ENCODE peak calls at places on chromosomes 4 and X, in five cellular contexts. B is neural crest cell, H is GM10248, J is brain microvascular endothelial cell, I is osteocyte. D is an unnamed sample.

GRCh38 chr4:143581331-143581961 is 67.9 kb downstream of the SMARCA5 start:
- DNase-seq in I (no peak), J (no peak), B (no peak), H (no peak), D (no peak)

GRCh38 chrX:40313269-40313668 is 215.5 kb upstream of the BCOR start:
- DNase-seq in J (no peak), B (no peak), I (no peak), H (no peak), D (no peak)

GRCh38 chr4:119303587-119304305 is 18.2 kb downstream of the FABP2 start:
- DNase-seq in J (no peak), H (no peak), I (no peak), B (no peak), D (no peak)

GRCh38 chr4:57147335-57148060 is 37.3 kb upstream of the IGFBP7 start:
- DNase-seq in B (no peak), J (peak; percentile 77), H (no peak), I (no peak), D (no peak)

GRCh38 chr4:123599920-123600394 is 203.4 kb downstream of the SPRY1 start:
- DNase-seq in J (peak; percentile 45), I (no peak), B (peak; percentile 38), H (peak; percentile 44), D (no peak)

GRCh38 chr4:3669553-3669949 is 96.6 kb upstream of the ADRA2C start:
- DNase-seq in J (no peak), I (no peak), H (no peak), B (no peak), D (no peak)

GRCh38 chr4:1379351-1379781 is 26.9 kb downstream of the NKX1-1 start:
- DNase-seq in I (no peak), J (no peak), B (no peak), H (no peak), D (peak; percentile 15)

GRCh38 chrX:154123241-154124219 is 20.5 kb upstream of the OPN1LW start:
- DNase-seq in J (peak; percentile 7), H (no peak), I (no peak), B (no peak), D (no peak)

GRCh38 chr4:99614491-99614890 is 39.9 kb downstream of the MTTP start:
- DNase-seq in H (no peak), B (no peak), J (no peak), I (no peak), D (no peak)

GRCh38 chrX:18668059-18668458 is 3.8 kb downstream of the RS1 start:
- DNase-seq in B (no peak), H (no peak), J (no peak), I (no peak), D (no peak)

GRCh38 chr4:121484633-121485032 is 103.8 kb upstream of the QRFPR start:
- DNase-seq in J (peak; percentile 64), H (peak; percentile 43), I (no peak), B (no peak), D (no peak)

GRCh38 chrX:48509245-48509590 is 426 bp downstream of the PORCN start:
- DNase-seq in B (no peak), J (no peak), I (no peak), H (no peak), D (no peak)

GRCh38 chrX:119895843-119896326 is at the start of gene AKAP14:
- DNase-seq in H (no peak), I (no peak), J (no peak), B (no peak), D (no peak)

GRCh38 chrX:1223253-1223621 is 10.8 kb upstream of the CRLF2 start:
- DNase-seq in I (no peak), H (no peak), B (no peak), J (no peak), D (no peak)

GRCh38 chr4:2823671-2824328 is 19.8 kb upstream of the ADD1 start:
- DNase-seq in J (no peak), H (no peak), I (no peak), B (no peak), D (no peak)

GRCh38 chr4:175369087-175369486 is 443.0 kb downstream of the GPM6A start:
- DNase-seq in I (no peak), B (no peak), J (peak; percentile 86), H (no peak), D (no peak)

GRCh38 chr4:58617226-58617625 is 1507.0 kb upstream of the IGFBP7 start:
- DNase-seq in J (no peak), B (no peak), I (no peak), H (no peak), D (no peak)

GRCh38 chrX:73206366-73206765 is 8.3 kb downstream of the NAP1L2 start:
- DNase-seq in B (no peak), H (no peak), J (no peak), I (no peak), D (no peak)

GRCh38 chr4:5463936-5464650 is 244.3 kb downstream of the EVC2 start:
- DNase-seq in J (no peak), B (no peak), I (peak; percentile 69), H (no peak), D (no peak)

GRCh38 chrX:103254921-103255455 is at the start of gene TCEAL8:
- DNase-seq in J (peak; percentile 63), B (peak; percentile 31), I (no peak), H (peak; percentile 56), D (peak; percentile 48)

GRCh38 chr4:54940996-54941395 is 184.4 kb downstream of the KDR start:
- DNase-seq in H (no peak), B (no peak), I (no peak), J (no peak), D (no peak)

GRCh38 chr4:39025552-39026085 is 6.6 kb downstream of the TMEM156 start:
- DNase-seq in B (no peak), H (no peak), I (no peak), J (peak; percentile 41), D (no peak)

GRCh38 chrX:141314441-141314840 is 72.1 kb upstream of the SPANXC start:
- DNase-seq in I (no peak), J (no peak), B (no peak), H (no peak), D (no peak)

GRCh38 chr4:189835505-189835904 is 105.2 kb upstream of the FRG1 start:
- DNase-seq in I (no peak), B (no peak), H (no peak), J (no peak), D (no peak)

GRCh38 chr4:106993846-106994245 is 42.3 kb downstream of the DKK2 start:
- DNase-seq in B (no peak), J (no peak), H (no peak), I (no peak), D (no peak)

GRCh38 chrX:74458738-74459137 is 37.4 kb downstream of the SLC16A2 start:
- DNase-seq in I (no peak), J (peak; percentile 9), B (no peak), H (no peak), D (no peak)

GRCh38 chr4:76958891-76959290 is 9.3 kb downstream of the SEPTIN11 start:
- DNase-seq in J (no peak), H (no peak), I (no peak), B (no peak), D (no peak)
- TF ChIP-seq CTCF in J (no peak), H (no peak), I (no peak), B (no peak), D (no peak)

GRCh38 chr4:108637856-108638255 is 12.5 kb upstream of the OSTC start:
- DNase-seq in J (no peak), B (no peak), H (no peak), I (no peak), D (no peak)
- TF ChIP-seq CTCF in J (peak; percentile 26), B (no peak), H (no peak), I (peak; percentile 26), D (no peak)

GRCh38 chrX:19991350-19991718 is 473 bp upstream of the BCLAF3 start:
- DNase-seq in I (no peak), H (no peak), J (no peak), B (no peak), D (no peak)
- TF ChIP-seq CTCF in I (no peak), H (no peak), J (no peak), B (no peak), D (no peak)

GRCh38 chr4:127810551-127810950 is 28.4 kb downstream of the HSPA4L start:
- DNase-seq in B (no peak), H (no peak), I (no peak), J (no peak), D (no peak)

GRCh38 chr4:127809173-127809800 is 27.2 kb downstream of the HSPA4L start:
- DNase-seq in J (no peak), I (no peak), B (no peak), H (no peak), D (no peak)
- TF ChIP-seq CTCF in J (peak; percentile 41), I (peak; percentile 43), B (no peak), H (peak; percentile 9), D (no peak)

GRCh38 chr4:70183940-70184246 is 11.6 kb upstream of the ODAM start:
- DNase-seq in B (no peak), J (no peak), H (no peak), I (no peak), D (no peak)

GRCh38 chr4:70187216-70187615 is 8.3 kb upstream of the ODAM start:
- DNase-seq in J (no peak), H (no peak), I (no peak), B (no peak), D (no peak)

GRCh38 chr4:70178075-70178660 is 17.4 kb upstream of the ODAM start:
- DNase-seq in H (no peak), I (no peak), B (no peak), J (no peak), D (no peak)

GRCh38 chr4:70182517-70183167 is 12.9 kb upstream of the ODAM start:
- DNase-seq in J (no peak), B (no peak), H (no peak), I (no peak), D (no peak)

DNA sequence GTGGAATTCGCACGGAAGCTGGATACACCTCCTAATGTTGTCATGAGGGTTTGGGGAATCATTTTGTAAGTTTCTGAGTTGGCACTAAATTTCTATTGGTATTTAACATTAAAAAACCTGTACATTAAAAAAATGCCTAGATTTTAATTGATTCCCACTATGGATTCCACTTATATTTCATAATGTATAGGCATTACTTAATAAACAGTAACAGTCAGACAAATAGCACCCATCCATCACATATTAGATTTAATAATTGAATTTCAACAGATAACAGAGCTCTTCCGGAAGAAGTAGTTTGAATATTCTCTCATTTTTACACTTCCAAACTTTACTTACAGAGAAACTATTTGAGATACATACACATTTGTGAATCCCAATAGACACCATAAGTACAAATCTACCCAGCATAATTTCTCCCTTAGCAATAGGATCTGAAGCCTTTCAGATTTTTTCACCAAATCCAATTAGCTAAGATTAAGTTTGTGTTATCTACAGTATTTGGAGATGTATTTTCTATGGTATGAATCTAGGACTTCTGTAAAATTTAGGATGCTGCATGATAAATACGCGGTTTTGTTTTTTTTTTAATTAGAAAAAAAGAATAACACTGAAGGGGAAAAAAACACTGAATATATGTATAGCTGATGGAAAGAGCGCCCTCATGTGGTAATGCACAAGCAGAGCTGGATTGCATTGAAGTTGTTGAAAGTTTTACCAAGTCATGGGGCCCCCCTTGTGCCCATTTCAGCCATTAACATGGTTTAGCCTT is 12.2 kb upstream of the ODAM start:
- DNase-seq in J (peak; percentile 67), I (no peak), H (peak; percentile 14), B (peak; percentile 34), D (no peak)
- TF ChIP-seq CTCF in J (peak; percentile 86), I (peak; percentile 72), H (peak; percentile 74), B (peak; percentile 87), D (peak; percentile 75)

D was measured in mesothelial cell of epicardium.